ENCODE peak calls at places on chromosomes 1 and 21, in seven cellular contexts. O, Y, E, K, I, Q and C are unnamed samples.

GRCh38 chr1:201614262-201615015 is 75.5 kb downstream of the NAV1 start:
- DNase-seq in I (no peak), Y (no peak), Q (no peak), O (no peak), E (peak; percentile 89), K (no peak), C (no peak)

GRCh38 chr1:219882116-219882515 is 46.2 kb downstream of the SLC30A10 start:
- DNase-seq in K (no peak), I (no peak), Y (no peak), Q (no peak), E (no peak), O (no peak), C (no peak)

GRCh38 chr1:206524739-206525364 is 17.5 kb downstream of the RASSF5 start:
- DNase-seq in E (no peak), I (no peak), Q (peak; percentile 27), K (no peak), Y (no peak), O (no peak), C (no peak)

GRCh38 chr1:11198851-11199628 is 9.9 kb downstream of the ANGPTL7 start:
- DNase-seq in E (no peak), I (no peak), Q (no peak), Y (no peak), O (peak; percentile 34), K (no peak), C (no peak)

GRCh38 chr1:190176776-190177175 is 300.9 kb downstream of the BRINP3 start:
- DNase-seq in O (no peak), E (no peak), K (no peak), Q (no peak), Y (no peak), I (peak; percentile 25), C (no peak)

GRCh38 chr1:58597991-58598390 is 20.9 kb upstream of the TACSTD2 start:
- DNase-seq in O (no peak), K (no peak), E (no peak), Q (no peak), Y (no peak), I (no peak), C (no peak)

GRCh38 chr1:223543559-223543958 is 121.9 kb downstream of the CAPN8 start:
- DNase-seq in Q (no peak), O (no peak), K (no peak), Y (no peak), I (no peak), E (no peak), C (no peak)

GRCh38 chr1:22291494-22291893 is 148.6 kb upstream of the WNT4 start:
- DNase-seq in Y (no peak), E (no peak), O (no peak), I (no peak), Q (no peak), K (no peak), C (no peak)

GRCh38 chr1:30010506-30011106 is 712.8 kb downstream of the MATN1 start:
- DNase-seq in E (no peak), Q (no peak), Y (no peak), O (no peak), I (no peak), K (no peak), C (no peak)

GRCh38 chr21:46137908-46138307 is 17.5 kb downstream of the FTCD start:
- DNase-seq in E (no peak), Q (no peak), Y (no peak), I (no peak), O (no peak), K (no peak), C (no peak)

GRCh38 chr1:46370214-46370633 is 23.9 kb upstream of the FAAH start:
- DNase-seq in E (no peak), O (no peak), Q (no peak), I (peak; percentile 19), Y (no peak), K (no peak), C (no peak)

GRCh38 chr1:192983349-192983980 is 75.7 kb downstream of the UCHL5 start:
- DNase-seq in I (no peak), Q (peak; percentile 35), E (no peak), Y (no peak), O (no peak), K (no peak), C (no peak)

GRCh38 chr1:224637510-224637909 is 21.4 kb downstream of the CNIH3 start:
- DNase-seq in O (no peak), Q (no peak), K (no peak), Y (no peak), I (peak; percentile 97), E (no peak), C (no peak)

GRCh38 chr1:36881541-36881940 is 152.8 kb downstream of the GRIK3 start:
- DNase-seq in K (no peak), Q (peak; percentile 7), Y (no peak), I (no peak), O (no peak), E (no peak), C (no peak)

GRCh38 chr1:103911450-103911849 is 161.8 kb downstream of the AMY1C start:
- DNase-seq in Q (no peak), K (no peak), Y (no peak), E (no peak), O (no peak), I (no peak), C (no peak)

GRCh38 chr1:77978293-77978968 is 441 bp downstream of the FUBP1 start:
- DNase-seq in Y (peak; percentile 90), K (no peak), O (peak; percentile 8), I (peak; percentile 95), E (peak; percentile 76), Q (peak; percentile 84), C (peak; percentile 15)

GRCh38 chr1:88013485-88013884 is 670.6 kb upstream of the PKN2 start:
- DNase-seq in Y (no peak), Q (no peak), I (no peak), O (no peak), E (no peak), K (no peak), C (no peak)

GRCh38 chr1:159646687-159647086 is 59.1 kb downstream of the APCS start:
- DNase-seq in Y (no peak), E (no peak), Q (no peak), O (no peak), I (no peak), K (no peak), C (no peak)

GRCh38 chr1:185450917-185451316 is 133.9 kb upstream of the IVNS1ABP start:
- DNase-seq in Q (no peak), Y (no peak), O (no peak), I (no peak), E (no peak), K (no peak), C (no peak)

GRCh38 chr1:12769976-12770505 is 3.5 kb upstream of the PRAMEF12 start:
- DNase-seq in K (no peak), O (no peak), Q (no peak), Y (no peak), E (no peak), I (no peak), C (no peak)

GRCh38 chr1:107871687-107872086 is 93.3 kb downstream of the VAV3 start:
- DNase-seq in E (no peak), K (no peak), I (no peak), Q (no peak), O (no peak), Y (no peak), C (no peak)

GRCh38 chr1:17829579-17829978 is 74.4 kb downstream of the ACTL8 start:
- DNase-seq in I (no peak), K (no peak), O (no peak), Y (no peak), E (no peak), Q (no peak), C (no peak)

GRCh38 chr1:231421616-231421970 is 494 bp downstream of the EGLN1 start:
- DNase-seq in O (no peak), Y (no peak), Q (no peak), K (no peak), I (peak; percentile 67), E (peak; percentile 67), C (no peak)

GRCh38 chr1:153779781-153780541 is 4.8 kb downstream of the SLC27A3 start:
- DNase-seq in K (no peak), Q (no peak), I (no peak), Y (no peak), E (no peak), O (no peak), C (no peak)

GRCh38 chr1:89602871-89603404 is 30.0 kb upstream of the LRRC8C start:
- DNase-seq in Q (no peak), Y (no peak), O (no peak), K (no peak), E (no peak), I (no peak), C (no peak)

GRCh38 chr1:40892354-40892753 is 30.2 kb upstream of the CITED4 start:
- DNase-seq in O (no peak), K (no peak), Q (no peak), Y (no peak), E (no peak), I (no peak), C (no peak)

GRCh38 chr1:183837062-183837461 is 32.1 kb downstream of the RGL1 start:
- DNase-seq in O (no peak), E (no peak), Y (no peak), K (no peak), Q (no peak), I (no peak), C (no peak)

GRCh38 chr1:52911541-52911940 is 10.0 kb downstream of the ECHDC2 start:
- DNase-seq in Q (no peak), E (peak; percentile 45), Y (no peak), I (no peak), O (no peak), K (no peak), C (no peak)

GRCh38 chr1:110136911-110137310 is 13.4 kb upstream of the SLC6A17 start:
- DNase-seq in K (peak; percentile 8), E (peak; percentile 82), Y (no peak), I (no peak), Q (peak; percentile 39), O (peak; percentile 79), C (no peak)

GRCh38 chr1:115790356-115790755 is 21.8 kb upstream of the CASQ2 start:
- DNase-seq in I (no peak), Y (no peak), E (no peak), K (no peak), O (no peak), Q (no peak), C (no peak)

GRCh38 chr1:59141267-59141863 is 155.5 kb upstream of the FGGY start:
- DNase-seq in E (no peak), K (no peak), Y (no peak), O (no peak), Q (no peak), I (no peak), C (no peak)

GRCh38 chr1:155974208-155975165 is 3.9 kb downstream of the ARHGEF2 start:
- DNase-seq in E (no peak), O (peak; percentile 75), Q (no peak), K (peak; percentile 44), Y (no peak), I (no peak), C (no peak)

GRCh38 chr1:187943606-187944403 is 1115.1 kb downstream of the PLA2G4A start:
- DNase-seq in E (no peak), I (no peak), Q (no peak), K (no peak), O (no peak), Y (no peak), C (no peak)

GRCh38 chr1:90616395-90616794 is 100.7 kb downstream of the BARHL2 start:
- DNase-seq in K (no peak), I (peak; percentile 45), E (no peak), O (no peak), Q (no peak), Y (no peak), C (no peak)

GRCh38 chr1:169305948-169306347 is 61.6 kb downstream of the NME7 start:
- DNase-seq in I (no peak), K (no peak), Q (no peak), E (no peak), O (no peak), Y (no peak), C (no peak)

GRCh38 chr1:5526822-5527551 is 465.2 kb downstream of the NPHP4 start:
- DNase-seq in E (no peak), Q (no peak), K (no peak), I (no peak), Y (no peak), O (no peak), C (no peak)

GRCh38 chr1:118862755-118863154 is 125.4 kb downstream of the TBX15 start:
- DNase-seq in E (no peak), Y (no peak), K (no peak), Q (no peak), I (peak; percentile 28), O (no peak), C (no peak)

GRCh38 chr1:212034516-212035122 is 738 bp downstream of the INTS7 start:
- DNase-seq in O (no peak), E (no peak), I (no peak), K (no peak), Y (peak; percentile 48), Q (no peak), C (no peak)